ENCODE peak calls at places on chromosomes 12 and 14, in eight cellular contexts. X is glutamatergic neuron; E is NCI-H1436; J is ELR; U is stimulated activated CD4-positive, alpha-beta T cell treated with anti-CD3 and anti-CD28 coated beads, Interleukin-12 subunit alpha, Interleukin-12 subunit beta, amount 100 ng/mL, for 24 hours; H is 8988T; O is activated naive CD4-positive, alpha-beta T cell; M is lung. P is an unnamed sample.

GRCh38 chr14:58245562-58245961 is 919 bp downstream of the PSMA3 start:
- DNase-seq in X (no peak), H (no peak), J (no peak), E (no peak), O (no peak), U (no peak), M (no peak), P (no peak)

GRCh38 chr12:86914716-86915115 is 658.5 kb upstream of the MGAT4C start:
- DNase-seq in M (no peak), E (peak), U (no peak), X (no peak), H (no peak), O (no peak), J (peak), P (peak)

GRCh38 chr12:98373019-98373554 is 142.3 kb upstream of the TMPO start:
- DNase-seq in J (peak), U (no peak), M (no peak), E (peak), H (no peak), X (no peak), O (no peak), P (peak)

GRCh38 chr12:58268080-58268479 is 326.7 kb downstream of the ATP23 start:
- DNase-seq in E (no peak), J (no peak), X (no peak), H (no peak), M (no peak), O (no peak), U (no peak), P (no peak)

GRCh38 chr14:34436118-34436905 is 25.7 kb downstream of the SPTSSA start:
- DNase-seq in M (no peak), H (no peak), O (no peak), X (no peak), U (no peak), E (no peak), J (peak), P (peak)

GRCh38 chr14:89394920-89395319 is 22.1 kb downstream of the FOXN3 start:
- DNase-seq in X (no peak), J (no peak), E (no peak), H (no peak), U (no peak), O (no peak), M (no peak), P (no peak)

GRCh38 chr12:93979189-93979588 is 169.2 kb upstream of the PLXNC1 start:
- DNase-seq in X (no peak), M (no peak), E (no peak), U (no peak), J (peak), O (no peak), H (no peak), P (no peak)

GRCh38 chr12:81644503-81644902 is 114.6 kb downstream of the PPFIA2 start:
- DNase-seq in E (peak), J (peak), H (no peak), O (no peak), U (no peak), X (no peak), M (no peak), P (peak)

GRCh38 chr14:69043598-69044267 is 64.6 kb upstream of the ACTN1 start:
- DNase-seq in J (peak), X (no peak), U (no peak), O (no peak), E (no peak), H (no peak), M (no peak), P (peak)

GRCh38 chr12:131276501-131277185 is 322.9 kb downstream of the ADGRD1 start:
- DNase-seq in J (no peak), E (no peak), O (no peak), U (no peak), H (no peak), M (no peak), X (no peak), P (no peak)

GRCh38 chr14:36151335-36151734 is 25.2 kb downstream of the PTCSC3 start:
- DNase-seq in H (no peak), J (no peak), O (no peak), M (no peak), X (no peak), U (no peak), E (no peak), P (no peak)

GRCh38 chr14:98698341-98698740 is 573.7 kb downstream of the BCL11B start:
- DNase-seq in U (no peak), O (no peak), J (no peak), H (no peak), X (no peak), E (no peak), M (no peak), P (no peak)

GRCh38 chr12:79217306-79217705 is 352.7 kb downstream of the SYT1 start:
- DNase-seq in M (no peak), J (no peak), X (no peak), E (no peak), U (no peak), O (no peak), H (no peak), P (no peak)

GRCh38 chr14:54647378-54647777 is 80.5 kb downstream of the SAMD4A start:
- DNase-seq in H (no peak), J (no peak), U (no peak), E (no peak), M (no peak), X (no peak), O (no peak), P (no peak)

GRCh38 chr12:4353785-4354208 is 25.7 kb downstream of the FGF23 start:
- DNase-seq in M (no peak), J (peak), H (no peak), X (no peak), U (no peak), O (no peak), E (no peak), P (no peak)

GRCh38 chr14:70887207-70888150 is 19.8 kb upstream of the PCNX1 start:
- DNase-seq in X (no peak), O (no peak), H (no peak), J (peak), M (no peak), E (no peak), U (no peak), P (peak)

GRCh38 chr12:93243689-93244513 is 133.8 kb upstream of the NUDT4 start:
- DNase-seq in J (peak), M (peak), X (no peak), O (no peak), U (no peak), H (no peak), E (no peak), P (peak)

P was measured in mesenchymal stem cell.